ENCODE peak calls at places on chromosomes 3 and 15, in nine cellular contexts. Q is left ventricle myocardium inferior; C is K562; Z is tibial nerve; G is transverse colon; U is PC-3; T is CD8-positive, alpha-beta T cell; N is heart right ventricle; S is AG04450. X is an unnamed sample.

GRCh38 chr15:67064607-67065530 is 533 bp upstream of the SMAD3 start:
- DNase-seq in T (no peak), N (no peak), Q (peak; percentile 63), U (peak; percentile 30), C (peak; percentile 96), S (no peak), G (peak; percentile 68), Z (no peak), X (no peak)

GRCh38 chr15:77087213-77087612 is 16.3 kb upstream of the TSPAN3 start:
- DNase-seq in S (no peak), T (no peak), N (no peak), G (no peak), U (no peak), Z (no peak), C (no peak), Q (no peak), X (no peak)

GRCh38 chr3:41464858-41465257 is 265.6 kb downstream of the CTNNB1 start:
- DNase-seq in Z (no peak), S (no peak), U (no peak), C (no peak), G (no peak), Q (no peak), N (no peak), T (no peak), X (no peak)

GRCh38 chr3:187630421-187630820 is 39.8 kb downstream of the SST start:
- DNase-seq in T (no peak), U (peak; percentile 43), N (no peak), Z (no peak), S (no peak), G (no peak), C (no peak), Q (no peak), X (no peak)

GRCh38 chr3:58350627-58351013 is 17.9 kb downstream of the PXK start:
- DNase-seq in G (no peak), S (no peak), T (no peak), U (peak; percentile 34), Z (no peak), N (no peak), Q (no peak), C (no peak), X (no peak)

GRCh38 chr3:133857767-133858166 is 37.9 kb downstream of the RAB6B start:
- DNase-seq in Z (no peak), N (no peak), C (peak; percentile 35), S (no peak), G (no peak), U (no peak), T (no peak), Q (no peak), X (no peak)

GRCh38 chr15:82063055-82063454 is 17.2 kb upstream of the MEX3B start:
- DNase-seq in T (no peak), C (no peak), N (no peak), Q (no peak), S (no peak), G (no peak), Z (no peak), U (no peak), X (no peak)

GRCh38 chr15:89836255-89837133 is 21.8 kb upstream of the ANPEP start:
- DNase-seq in Z (no peak), C (no peak), U (peak; percentile 89), T (no peak), G (no peak), S (peak; percentile 84), N (no peak), Q (no peak), X (peak; percentile 93)

GRCh38 chr15:66216806-66217205 is 36.7 kb downstream of the MEGF11 start:
- DNase-seq in N (no peak), S (no peak), Q (no peak), T (no peak), G (no peak), Z (no peak), U (no peak), C (no peak), X (no peak)

GRCh38 chr15:57732526-57733331 is 26.2 kb downstream of the POLR2M start:
- DNase-seq in S (peak; percentile 20), C (peak; percentile 64), G (peak; percentile 62), U (peak; percentile 76), Q (peak; percentile 28), Z (peak; percentile 80), N (peak; percentile 45), T (no peak), X (no peak)

GRCh38 chr15:40085225-40085624 is 23.5 kb downstream of the BMF start:
- DNase-seq in Q (no peak), S (no peak), C (no peak), G (no peak), Z (no peak), U (no peak), T (no peak), N (no peak), X (no peak)

GRCh38 chr3:63975705-63976104 is 47.6 kb downstream of the PSMD6 start:
- DNase-seq in T (no peak), G (no peak), Q (peak; percentile 59), Z (peak; percentile 73), U (no peak), C (no peak), S (no peak), N (peak; percentile 58), X (no peak)

GRCh38 chr15:78314181-78314581 is 14.8 kb upstream of the SKIC8 start:
- DNase-seq in N (no peak), U (no peak), Z (no peak), C (no peak), T (no peak), G (no peak), Q (no peak), S (no peak), X (no peak)

GRCh38 chr3:58474967-58475578 is 16.8 kb upstream of the KCTD6 start:
- DNase-seq in Z (no peak), C (no peak), N (no peak), Q (no peak), U (no peak), G (no peak), T (no peak), S (no peak), X (no peak)

GRCh38 chr3:10780243-10780642 is 35.8 kb upstream of the SLC6A11 start:
- DNase-seq in U (peak; percentile 90), N (no peak), C (no peak), Z (no peak), G (no peak), Q (no peak), T (no peak), S (no peak), X (no peak)

GRCh38 chr3:167493240-167493639 is 19.4 kb upstream of the SERPINI2 start:
- DNase-seq in C (no peak), U (peak; percentile 30), T (no peak), S (no peak), Q (no peak), Z (no peak), G (no peak), N (no peak), X (no peak)
- TF ChIP-seq CTCF in C (peak; percentile 32), U (peak; percentile 69), T (no peak), S (peak; percentile 23), Q (no peak), Z (no peak), G (peak; percentile 15), N (no peak), X (no peak)

DNA sequence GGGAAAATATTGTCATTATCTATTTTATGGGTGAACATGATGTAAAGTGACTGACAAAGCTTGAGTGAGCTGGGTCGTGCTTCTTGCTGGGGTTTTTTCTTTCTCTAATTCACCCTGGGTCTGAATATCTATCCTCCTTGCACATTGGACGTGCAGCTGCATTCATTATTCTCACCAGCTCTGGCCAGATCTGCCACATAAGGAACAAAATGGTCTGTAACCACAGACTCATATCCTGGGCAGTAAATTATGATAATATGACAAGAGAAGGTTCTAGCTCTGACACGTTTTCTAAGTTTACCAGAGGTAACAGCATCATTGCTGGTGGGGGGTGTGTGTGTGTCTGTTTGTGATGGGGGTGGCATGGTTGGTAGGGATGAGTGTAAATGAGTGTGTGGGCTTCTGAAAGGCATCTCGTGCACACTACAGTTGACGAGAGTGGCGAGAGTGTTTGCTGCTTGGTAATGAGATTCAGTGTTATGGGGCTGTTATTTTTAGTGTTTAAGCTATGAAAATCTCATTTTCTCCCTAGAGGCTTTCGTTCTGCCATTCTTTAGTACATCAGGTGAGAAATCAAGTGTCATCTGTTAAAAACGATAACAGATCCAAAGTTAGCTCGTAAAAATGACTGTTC is 418.4 kb downstream of the PDCD6IP start:
- DNase-seq in G (no peak), Z (no peak), U (no peak), C (no peak), N (no peak), Q (no peak), S (no peak), T (no peak), X (no peak)
- H3K4me3 ChIP-seq in G (no peak overlapping the region), Z (no peak overlapping the region), U (no peak overlapping the region), C (no peak overlapping the region), N (no peak overlapping the region), Q (no peak overlapping the region), S (no peak overlapping the region), T (no peak overlapping the region), X (no peak overlapping the region)

GRCh38 chr3:178422406-178422805 is 113.8 kb upstream of the KCNMB2 start:
- DNase-seq in S (no peak), U (no peak), Z (no peak), Q (no peak), T (no peak), C (no peak), N (no peak), G (no peak), X (no peak)
- TF ChIP-seq CTCF in S (no peak), U (peak; percentile 32), Z (no peak), Q (no peak), T (no peak), C (no peak), N (no peak), G (no peak), X (no peak)

GRCh38 chr15:22959451-22960101 is 20.6 kb downstream of the CYFIP1 start:
- DNase-seq in G (no peak), Q (no peak), Z (no peak), C (no peak), U (no peak), T (no peak), S (no peak), N (no peak), X (no peak)
- H3K4me3 ChIP-seq in G (no peak overlapping the region), Q (no peak overlapping the region), Z (no peak overlapping the region), C (no peak overlapping the region), U (no peak overlapping the region), T (no peak overlapping the region), S (no peak overlapping the region), N (no peak overlapping the region), X (no peak overlapping the region)

X was measured in BJ.